ENCODE peak calls at places on chromosomes 5 and 9, in seven cellular contexts. G is ascending aorta; C is effector memory CD4-positive, alpha-beta T cell; T is MM.1S; S is A549; K is CD8-positive, alpha-beta T cell; V is esophagus squamous epithelium. U is an unnamed sample.

GRCh38 chr5:124398471-124398870 is 348.0 kb downstream of the ZNF608 start:
- DNase-seq in K (no peak), C (no peak), G (no peak), V (no peak), T (no peak), S (no peak), U (no peak)

GRCh38 chr5:74386571-74387334 is 253.8 kb downstream of the ENC1 start:
- DNase-seq in S (no peak), G (no peak), V (no peak), T (no peak), K (no peak), C (no peak), U (no peak)

GRCh38 chr5:88984040-88984439 is 101.1 kb upstream of the MEF2C start:
- DNase-seq in G (no peak), V (no peak), S (no peak), K (no peak), C (no peak), T (no peak), U (no peak)

GRCh38 chr5:14762568-14763216 is 98.2 kb downstream of the OTULIN start:
- DNase-seq in K (no peak), C (no peak), T (no peak), G (no peak), V (no peak), S (no peak), U (no peak)

GRCh38 chr9:134776080-134776796 is 104.4 kb upstream of the FCN2 start:
- DNase-seq in G (no peak), V (no peak), T (no peak), S (no peak), K (no peak), C (no peak), U (no peak)

GRCh38 chr5:43320846-43321245 is 7.6 kb upstream of the HMGCS1 start:
- DNase-seq in G (no peak), C (no peak), V (no peak), S (no peak), T (no peak), K (no peak), U (no peak)

GRCh38 chr9:115118471-115119156 is 657 bp upstream of the TNC start:
- DNase-seq in K (no peak), S (peak), C (no peak), V (no peak), G (peak), T (no peak), U (peak)

GRCh38 chr9:109467936-109468335 is 30.2 kb downstream of the PTPN3 start:
- DNase-seq in G (no peak), K (no peak), V (no peak), C (no peak), T (peak), S (no peak), U (no peak)

GRCh38 chr9:7094052-7094451 is 336.3 kb downstream of the KDM4C start:
- DNase-seq in C (no peak), K (no peak), T (no peak), G (no peak), V (no peak), S (peak), U (no peak)

GRCh38 chr9:137294684-137295312 is 7.3 kb downstream of the NRARP start:
- DNase-seq in K (no peak), C (no peak), S (no peak), G (no peak), V (no peak), T (no peak), U (no peak)

GRCh38 chr9:137293094-137293481 is 9.0 kb downstream of the NRARP start:
- DNase-seq in C (no peak), K (no peak), V (no peak), S (no peak), G (no peak), T (no peak), U (no peak)

GRCh38 chr9:137295313-137296213 is 6.5 kb downstream of the NRARP start:
- DNase-seq in V (no peak), C (no peak), S (no peak), T (no peak), K (no peak), G (no peak), U (no peak)

GRCh38 chr9:137293482-137294090 is 8.5 kb downstream of the NRARP start:
- DNase-seq in T (no peak), V (no peak), G (no peak), K (no peak), C (no peak), S (no peak), U (no peak)

GRCh38 chr9:137294091-137294683 is 7.9 kb downstream of the NRARP start:
- DNase-seq in V (no peak), T (peak), K (no peak), G (no peak), S (peak), C (no peak), U (no peak)
- H3K4me3 ChIP-seq in V (peak), T (no peak), K (no peak), G (no peak), S (no peak), C (no peak), U (peak)

DNA sequence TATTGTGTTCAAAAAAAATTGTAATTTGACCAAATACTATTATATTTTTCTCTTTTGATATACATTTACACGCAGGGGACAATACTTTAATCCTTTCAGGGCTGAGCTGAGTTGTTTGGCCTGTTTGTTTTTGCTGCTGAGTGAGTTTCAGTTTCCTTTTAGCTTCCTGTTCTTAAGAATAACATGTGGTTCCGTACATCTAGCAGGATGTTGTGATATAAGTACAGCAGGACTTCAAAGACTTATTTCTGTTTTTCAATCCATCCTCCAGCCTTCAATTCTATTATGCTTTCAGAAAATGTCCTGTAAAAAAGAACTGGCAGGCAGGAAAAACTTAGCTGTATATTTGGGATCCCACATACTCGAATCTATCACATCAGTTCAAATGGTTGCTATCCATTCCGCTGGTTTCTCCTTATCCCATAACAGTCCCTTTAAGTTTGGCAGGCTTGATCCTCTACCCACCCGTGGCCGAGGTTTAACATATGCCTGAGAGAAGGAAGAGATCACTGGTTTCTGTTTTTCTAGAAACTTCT is 1037.3 kb upstream of the ACO1 start:
- DNase-seq in T (peak), G (no peak), C (no peak), V (no peak), K (peak), S (no peak), U (no peak)
- H3K4me3 ChIP-seq in T (peak), G (no peak), C (peak), V (no peak), K (peak), S (no peak), U (peak)

GRCh38 chr5:154276236-154276792 is 85.8 kb downstream of the GALNT10 start:
- DNase-seq in C (no peak), T (no peak), V (no peak), K (no peak), S (no peak), G (no peak), U (no peak)
- H3K4me3 ChIP-seq in C (no peak), T (no peak), V (no peak), K (no peak), S (no peak), G (no peak), U (no peak)

GRCh38 chr9:128421474-128422010 is 885 bp downstream of the CERCAM start:
- DNase-seq in C (no peak), T (no peak), S (no peak), G (no peak), K (no peak), V (no peak), U (no peak)
- H3K4me3 ChIP-seq in C (no peak), T (peak), S (peak), G (peak), K (no peak), V (peak), U (peak)

GRCh38 chr5:78724061-78724460 is 75.5 kb upstream of the LHFPL2 start:
- DNase-seq in T (no peak), C (no peak), G (no peak), V (no peak), K (no peak), S (no peak), U (no peak)

GRCh38 chr5:78730300-78731094 is 81.9 kb upstream of the LHFPL2 start:
- DNase-seq in S (no peak), T (no peak), C (no peak), G (no peak), V (no peak), K (no peak), U (no peak)

GRCh38 chr5:78727786-78728761 is 79.5 kb upstream of the LHFPL2 start:
- DNase-seq in V (no peak), K (no peak), G (no peak), S (peak), C (no peak), T (peak), U (no peak)

GRCh38 chr5:78726003-78726402 is 77.4 kb upstream of the LHFPL2 start:
- DNase-seq in G (no peak), S (no peak), V (no peak), C (no peak), T (no peak), K (no peak), U (no peak)

DNA sequence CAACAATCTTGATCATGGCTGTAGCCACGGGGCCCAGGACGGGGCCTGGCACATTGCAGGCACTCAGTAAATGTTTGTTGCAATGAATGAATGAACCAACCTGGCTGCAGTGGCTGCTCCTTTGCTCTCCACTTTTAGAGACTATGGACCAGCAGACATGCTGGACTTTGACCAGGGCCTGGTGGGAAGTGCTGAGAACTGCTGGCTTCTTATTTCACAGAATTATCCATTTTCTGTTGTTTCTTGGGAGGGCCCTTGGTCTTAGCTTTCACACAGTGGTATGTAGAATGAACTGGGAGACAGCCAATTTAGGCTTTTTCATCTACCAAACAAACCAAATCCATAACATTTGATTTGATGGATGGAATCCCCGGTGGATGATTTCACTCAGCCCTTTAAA is 78.0 kb upstream of the LHFPL2 start:
- DNase-seq in S (no peak), V (no peak), K (no peak), G (no peak), T (no peak), C (no peak), U (no peak)
- H3K4me3 ChIP-seq in S (no peak), V (no peak), K (no peak), G (no peak), T (no peak), C (no peak), U (no peak)

GRCh38 chr5:2710910-2711309 is 40.6 kb downstream of the IRX2 start:
- DNase-seq in C (no peak), T (no peak), S (no peak), K (no peak), V (no peak), G (no peak), U (no peak)

GRCh38 chr5:2708751-2709150 is 42.7 kb downstream of the IRX2 start:
- DNase-seq in K (no peak), C (no peak), T (no peak), V (no peak), G (no peak), S (no peak), U (no peak)

GRCh38 chr5:2711446-2712425 is 39.7 kb downstream of the IRX2 start:
- DNase-seq in V (no peak), S (no peak), C (no peak), G (no peak), K (no peak), T (no peak), U (no peak)

GRCh38 chr5:2708132-2708531 is 43.3 kb downstream of the IRX2 start:
- DNase-seq in G (no peak), S (no peak), C (no peak), V (no peak), T (no peak), K (no peak), U (no peak)

GRCh38 chr5:2709996-2710689 is 41.3 kb downstream of the IRX2 start:
- DNase-seq in S (no peak), C (no peak), T (no peak), G (no peak), V (no peak), K (no peak), U (no peak)
- H3K4me3 ChIP-seq in S (no peak), C (no peak), T (no peak), G (no peak), V (no peak), K (no peak), U (no peak)

GRCh38 chr5:132207783-132208182 is 19.9 kb downstream of the P4HA2 start:
- DNase-seq in V (no peak), S (no peak), C (no peak), K (no peak), G (no peak), T (no peak), U (no peak)
- H3K4me3 ChIP-seq in V (no peak), S (no peak), C (no peak), K (no peak), G (no peak), T (no peak), U (no peak)

GRCh38 chr9:37667706-37668672 is 17.2 kb downstream of the FRMPD1 start:
- DNase-seq in T (no peak), V (no peak), C (no peak), S (no peak), K (no peak), G (no peak), U (no peak)
- H3K4me3 ChIP-seq in T (no peak), V (no peak), C (no peak), S (no peak), K (no peak), G (no peak), U (no peak)

GRCh38 chr5:143093452-143094086 is 309.9 kb downstream of the NR3C1 start:
- DNase-seq in K (no peak), C (no peak), G (no peak), V (no peak), T (no peak), S (no peak), U (no peak)
- H3K4me3 ChIP-seq in K (no peak), C (no peak), G (peak), V (peak), T (no peak), S (no peak), U (peak)

GRCh38 chr5:119187776-119188529 is 117.1 kb downstream of the DMXL1 start:
- DNase-seq in C (no peak), S (no peak), T (peak), K (peak), G (no peak), V (no peak), U (no peak)
- H3K4me3 ChIP-seq in C (no peak), S (no peak), T (no peak), K (no peak), G (no peak), V (no peak), U (no peak)

U was measured in lower lobe of right lung.